ENCODE peak calls at places on chromosomes 3 and 15, in five cellular contexts. G, E, R, Z and J are unnamed samples.

GRCh38 chr3:72625616-72626337 is 222.5 kb downstream of the SHQ1 start:
- DNase-seq in R (no peak), E (no peak), G (no peak), Z (no peak), J (no peak)

GRCh38 chr15:25682349-25682748 is 180.8 kb downstream of the ATP10A start:
- DNase-seq in R (no peak), Z (no peak), G (peak), E (no peak), J (no peak)

GRCh38 chr15:28979208-28979891 is 93.6 kb downstream of the APBA2 start:
- DNase-seq in G (peak), R (no peak), Z (no peak), E (no peak), J (no peak)

GRCh38 chr3:24373198-24373959 is 121.3 kb downstream of the THRB start:
- DNase-seq in R (peak), G (peak), E (no peak), Z (no peak), J (no peak)

GRCh38 chr15:67107014-67107812 is 41.8 kb downstream of the SMAD3 start:
- DNase-seq in G (no peak), E (peak), R (peak), Z (no peak), J (no peak)

GRCh38 chr15:88631464-88632028 is 7.3 kb upstream of the ISG20 start:
- DNase-seq in E (no peak), R (no peak), G (no peak), Z (no peak), J (no peak)

GRCh38 chr3:149179225-149179624 is 42.4 kb downstream of the CP start:
- DNase-seq in E (peak), G (no peak), Z (no peak), R (no peak), J (no peak)

GRCh38 chr3:105812194-105812586 is 56.6 kb downstream of the CBLB start:
- DNase-seq in R (no peak), E (no peak), G (no peak), Z (no peak), J (no peak)

GRCh38 chr3:105791919-105792786 is 76.7 kb downstream of the CBLB start:
- DNase-seq in Z (no peak), G (peak), R (peak), E (no peak), J (peak)

GRCh38 chr3:123048480-123049237 is 18.2 kb upstream of the PDIA5 start:
- DNase-seq in Z (no peak), E (no peak), G (no peak), R (no peak), J (no peak)
- TF ChIP-seq POLR2AphosphoS5 in Z (no peak), E (no peak), G (no peak), R (no peak), J (no peak)

GRCh38 chr15:40069178-40070165 is 30.5 kb upstream of the SRP14 start:
- DNase-seq in E (peak), G (peak), R (peak), Z (peak), J (peak)
- H3K4me3 ChIP-seq in E (no peak), G (no peak), R (no peak), Z (no peak), J (no peak)

GRCh38 chr3:139173372-139174108 is 128.8 kb upstream of the PRR23C start:
- DNase-seq in E (peak), Z (no peak), G (no peak), R (no peak), J (no peak)
- H3K27ac ChIP-seq in E (no peak), Z (no peak), G (no peak), R (no peak), J (peak)

DNA sequence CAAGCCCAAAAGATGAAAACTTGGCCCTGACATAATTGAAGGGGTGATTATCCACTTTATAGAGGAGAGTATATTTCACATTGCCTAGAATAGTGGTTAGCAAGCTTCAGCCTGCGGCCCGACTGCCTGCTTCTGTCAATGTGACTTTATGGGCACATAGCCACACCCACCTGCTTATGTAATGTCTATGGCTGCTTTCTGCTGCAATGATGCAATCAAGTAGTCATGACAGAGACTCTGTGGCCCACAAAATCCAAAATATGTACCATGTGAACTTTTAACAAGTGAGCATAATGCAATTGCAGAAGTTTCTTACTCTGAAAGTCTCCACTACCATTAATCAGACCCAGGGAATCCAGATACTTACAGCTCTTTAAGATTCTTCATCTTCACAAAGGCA is 103.1 kb downstream of the LRIG1 start:
- DNase-seq in G (no peak), E (no peak), Z (no peak), R (no peak), J (no peak)
- TF ChIP-seq POLR2AphosphoS5 in G (no peak), E (no peak), Z (no peak), R (peak), J (no peak)